ENCODE peak calls at places on chromosomes 1 and 21, in six cellular contexts. N is psoas muscle, Z is right lobe of liver, M is HCT116, O is astrocyte, T is heart left ventricle. C is an unnamed sample.

GRCh38 chr1:201559679-201560162 is 20.8 kb downstream of the NAV1 start:
- DNase-seq in Z (peak; percentile 76), O (peak; percentile 69), T (peak; percentile 83), M (peak; percentile 79), N (peak; percentile 88), C (peak; percentile 85)

GRCh38 chr1:229894535-229894934 is 172.5 kb upstream of the GALNT2 start:
- DNase-seq in O (no peak), N (no peak), Z (no peak), M (no peak), T (no peak), C (no peak)

GRCh38 chr1:211951856-211952255 is 83.5 kb downstream of the INTS7 start:
- DNase-seq in T (no peak), N (no peak), M (peak; percentile 28), O (peak; percentile 56), Z (no peak), C (no peak)

GRCh38 chr1:21216835-21217811 is 40.4 kb upstream of the EIF4G3 start:
- DNase-seq in M (peak; percentile 38), O (no peak), Z (peak; percentile 65), T (peak; percentile 40), N (peak; percentile 62), C (peak; percentile 69)

GRCh38 chr1:174626031-174627020 is 178.6 kb downstream of the GPR52 start:
- DNase-seq in Z (no peak), T (no peak), N (no peak), O (peak; percentile 88), M (peak; percentile 16), C (no peak)

GRCh38 chr1:28594661-28595411 is 2.8 kb downstream of the RAB42 start:
- DNase-seq in T (no peak), M (no peak), N (peak; percentile 60), Z (no peak), O (peak; percentile 76), C (no peak)

GRCh38 chr21:28308516-28308915 is 684.2 kb downstream of the LTN1 start:
- DNase-seq in T (no peak), N (no peak), Z (no peak), O (peak; percentile 38), M (no peak), C (no peak)

GRCh38 chr1:62395291-62395690 is 41.6 kb upstream of the USP1 start:
- DNase-seq in N (no peak), T (no peak), M (no peak), O (no peak), Z (no peak), C (no peak)

GRCh38 chr21:30206551-30207251 is 9.2 kb downstream of the CLDN8 start:
- DNase-seq in N (no peak), M (no peak), Z (no peak), T (no peak), O (peak; percentile 3), C (no peak)

GRCh38 chr1:7516341-7516740 is 254.8 kb upstream of the VAMP3 start:
- DNase-seq in T (no peak), N (peak; percentile 15), M (peak; percentile 3), Z (no peak), O (no peak), C (peak; percentile 33)

GRCh38 chr1:902802-903201 is 20.9 kb upstream of the SAMD11 start:
- DNase-seq in O (no peak), N (no peak), T (no peak), M (no peak), Z (peak; percentile 33), C (no peak)

GRCh38 chr1:118115567-118116272 is 69.3 kb downstream of the SPAG17 start:
- DNase-seq in T (no peak), M (no peak), Z (no peak), N (no peak), O (peak; percentile 51), C (no peak)

GRCh38 chr21:38683222-38683621 is 122.5 kb upstream of the ETS2 start:
- DNase-seq in N (no peak), Z (no peak), T (no peak), O (no peak), M (no peak), C (no peak)

GRCh38 chr1:151314137-151314875 is 12.9 kb downstream of the PI4KB start:
- DNase-seq in M (no peak), T (peak; percentile 87), Z (peak; percentile 93), N (peak; percentile 89), O (peak; percentile 85), C (peak; percentile 67)

GRCh38 chr1:197144570-197145325 is 1.7 kb downstream of the ASPM start:
- DNase-seq in Z (peak; percentile 62), M (no peak), N (no peak), T (no peak), O (peak; percentile 32), C (no peak)

GRCh38 chr1:159296697-159297375 is 5.3 kb upstream of the FCER1A start:
- DNase-seq in O (no peak), T (no peak), N (no peak), Z (no peak), M (no peak), C (no peak)

GRCh38 chr1:62438163-62438562 is 1.3 kb downstream of the USP1 start:
- DNase-seq in T (no peak), N (no peak), O (no peak), Z (no peak), M (no peak), C (no peak)

GRCh38 chr1:25046194-25046532 is 116.1 kb upstream of the RUNX3 start:
- DNase-seq in Z (no peak), O (no peak), N (no peak), T (no peak), M (no peak), C (no peak)
- H3K27ac ChIP-seq in Z (no peak overlapping the region), O (no peak overlapping the region), N (no peak overlapping the region), T (no peak overlapping the region), M (no peak overlapping the region), C (no peak overlapping the region)

DNA sequence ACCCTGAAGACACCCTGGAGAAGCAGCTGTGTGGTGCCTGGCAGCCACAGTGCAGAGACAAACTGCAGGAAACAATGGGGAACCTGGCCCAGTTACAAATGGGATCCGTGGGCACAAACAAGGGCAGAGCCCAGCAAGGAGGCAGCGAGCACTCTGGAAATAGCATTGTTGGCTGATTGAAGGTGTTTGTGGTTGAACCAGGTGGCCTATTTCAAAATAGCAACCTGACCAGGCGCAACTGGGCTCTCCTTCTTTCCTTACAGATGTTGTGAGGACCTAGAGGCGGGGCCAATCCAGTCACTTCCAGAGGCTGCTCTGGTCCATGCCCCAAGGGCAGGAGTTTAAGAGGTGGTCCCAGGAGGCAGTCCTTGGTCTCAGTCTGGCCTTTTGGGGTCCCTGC is 21.7 kb upstream of the ZBTB21 start:
- DNase-seq in O (no peak), T (no peak), Z (no peak), M (no peak), N (no peak), C (peak; percentile 11)
- H3K4me3 ChIP-seq in O (no peak overlapping the region), T (no peak overlapping the region), Z (no peak overlapping the region), M (no peak overlapping the region), N (no peak overlapping the region), C (no peak overlapping the region)

GRCh38 chr1:234944439-234945369 is 183.9 kb downstream of the TOMM20 start:
- DNase-seq in O (no peak), M (no peak), T (no peak), N (no peak), Z (no peak), C (no peak)

GRCh38 chr1:234940841-234941240 is 187.8 kb downstream of the TOMM20 start:
- DNase-seq in Z (peak; percentile 38), N (no peak), M (no peak), O (no peak), T (no peak), C (no peak)

GRCh38 chr1:234943801-234944402 is 184.7 kb downstream of the TOMM20 start:
- DNase-seq in M (no peak), O (no peak), Z (peak; percentile 36), N (no peak), T (no peak), C (no peak)

GRCh38 chr1:234942869-234943501 is 185.7 kb downstream of the TOMM20 start:
- DNase-seq in T (no peak), O (no peak), M (no peak), N (no peak), Z (no peak), C (no peak)

DNA sequence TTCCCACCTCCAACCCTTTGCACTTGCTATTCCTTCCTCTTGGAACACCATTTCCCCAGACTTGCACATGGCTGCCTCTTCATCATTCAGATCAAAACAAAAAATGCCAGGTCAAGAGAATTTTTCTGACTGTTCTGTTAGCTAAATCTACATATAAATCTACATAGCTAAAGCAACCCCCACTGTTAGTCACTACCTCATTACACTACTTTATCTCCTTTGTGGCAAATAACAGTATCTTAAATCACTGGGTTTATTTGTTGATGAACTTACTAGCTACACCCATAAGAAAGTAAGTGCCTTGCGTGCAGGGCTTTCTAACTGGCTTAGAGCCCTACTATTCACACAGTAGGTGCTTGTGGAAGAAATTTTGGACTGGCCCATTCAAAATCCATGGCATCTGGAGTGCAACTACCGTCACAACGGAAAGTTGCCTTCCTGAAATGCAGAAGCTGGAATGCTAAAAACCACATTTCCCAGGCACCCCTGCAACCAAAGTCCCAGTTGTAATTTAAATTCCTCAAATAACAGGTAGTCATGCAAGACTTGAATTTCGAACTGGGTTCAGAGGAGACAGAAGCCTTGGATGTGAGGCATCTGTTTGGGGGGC is 186.8 kb downstream of the TOMM20 start:
- DNase-seq in Z (peak; percentile 15), O (peak; percentile 71), N (no peak), T (no peak), M (no peak), C (no peak)
- H3K27ac ChIP-seq in Z (no peak overlapping the region), O (no peak overlapping the region), N (no peak overlapping the region), T (no peak overlapping the region), M (no peak overlapping the region), C (no peak overlapping the region)

GRCh38 chr1:113388621-113389355 is 1.5 kb upstream of the MAGI3 start:
- DNase-seq in Z (peak; percentile 50), O (no peak), N (no peak), T (no peak), M (no peak), C (no peak)

GRCh38 chr1:113391643-113392271 is 1.4 kb downstream of the MAGI3 start:
- DNase-seq in O (no peak), N (no peak), T (no peak), M (no peak), Z (peak; percentile 45), C (no peak)

GRCh38 chr1:113390871-113391642 is 742 bp downstream of the MAGI3 start:
- DNase-seq in M (no peak), T (peak; percentile 48), N (peak; percentile 77), Z (peak; percentile 71), O (no peak), C (peak; percentile 64)

GRCh38 chr1:113389356-113389952 is 861 bp upstream of the MAGI3 start:
- DNase-seq in Z (no peak), M (no peak), T (no peak), N (no peak), O (no peak), C (no peak)

DNA sequence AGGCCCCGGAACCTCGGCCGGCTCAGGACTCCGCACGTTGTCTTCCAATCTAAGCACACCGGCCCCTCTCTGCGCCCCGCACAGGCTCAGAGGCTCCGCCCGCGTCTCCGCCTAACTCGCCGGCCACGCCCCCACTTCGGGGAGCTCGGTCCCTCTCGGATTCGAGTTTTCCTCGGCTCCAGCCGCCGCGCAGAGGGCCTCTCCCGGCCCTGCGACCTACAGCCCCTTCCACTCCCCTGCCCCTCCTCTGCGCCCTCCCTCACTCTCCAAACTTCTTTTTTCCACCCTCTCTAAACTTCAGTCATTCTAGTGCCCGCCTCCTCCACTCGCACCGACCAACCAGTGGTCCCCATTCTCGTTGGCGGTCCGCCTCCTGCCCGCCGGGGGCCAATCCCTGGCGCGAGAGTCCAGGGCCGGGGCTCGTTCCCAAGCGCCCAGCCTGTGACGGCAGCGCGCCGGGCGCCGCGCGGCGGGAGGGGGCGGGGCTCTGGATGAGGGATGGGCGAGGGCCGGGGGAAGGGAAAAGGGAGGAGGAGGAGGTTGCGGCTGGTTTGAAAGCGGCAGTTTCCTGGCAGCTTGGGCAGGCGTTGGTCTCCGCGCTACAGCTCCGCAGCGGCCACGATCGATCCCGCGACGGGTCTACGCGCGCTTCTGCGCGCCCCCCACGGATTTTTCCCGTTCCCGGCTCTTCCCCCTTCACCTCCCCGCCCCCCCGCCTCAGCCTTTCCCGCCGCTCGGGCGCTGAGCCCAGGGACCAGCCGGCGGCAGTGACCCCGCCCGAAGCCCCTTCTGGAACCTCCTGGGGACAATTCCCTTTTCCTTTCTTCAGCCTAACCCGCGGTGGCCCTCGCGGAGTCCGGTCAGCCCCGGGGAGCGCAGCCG is at the start of gene MAGI3:
- DNase-seq in N (peak; percentile 98), O (peak; percentile 97), T (peak; percentile 98), Z (peak; percentile 99), M (peak; percentile 93), C (peak; percentile 97)
- H3K4me3 ChIP-seq in N (peak within 1 kb of the TSS; percentile 87), O (peak within 1 kb of the TSS; percentile 86), T (peak within 1 kb of the TSS; percentile 95), Z (peak within 1 kb of the TSS; percentile 70), M (peak within 1 kb of the TSS; percentile 76), C (peak within 1 kb of the TSS; percentile 91)